ENCODE peak calls at places on chromosomes 16 and 17, in five cellular contexts. I, E, S, F and N are unnamed samples. For H3K9me3 and H3K36me3, the result is how much of the 10 kb centered on the place peaks cover.

GRCh38 chr17:39666231-39666600 is 1.1 kb downstream of the TCAP start:
- DNase-seq in I (no peak), E (no peak), S (no peak), F (no peak), N (no peak)

GRCh38 chr16:70433456-70434103 is 5.3 kb downstream of the ST3GAL2 start:
- DNase-seq in I (no peak), E (peak), S (peak), F (no peak), N (peak)

GRCh38 chr16:15608398-15609285 is 34.3 kb downstream of the MARF1 start:
- DNase-seq in I (no peak), E (no peak), S (no peak), F (no peak), N (no peak)

GRCh38 chr16:23842137-23842600 is 6.4 kb downstream of the PRKCB start:
- DNase-seq in I (no peak), E (no peak), S (no peak), F (no peak), N (no peak)

GRCh38 chr16:71409038-71409775 is 32.6 kb downstream of the TLE7 start:
- DNase-seq in I (no peak), E (no peak), S (no peak), F (no peak), N (no peak)

GRCh38 chr17:42779942-42780815 is at the start of gene WNK4:
- DNase-seq in I (no peak), E (no peak), S (no peak), F (no peak), N (no peak)

GRCh38 chr17:30472238-30472890 is 4.8 kb upstream of the GOSR1 start:
- DNase-seq in I (no peak), E (no peak), S (no peak), F (no peak), N (no peak)

GRCh38 chr16:5188318-5189025 is 90.9 kb upstream of the EEF2KMT start:
- DNase-seq in I (no peak), E (no peak), S (no peak), F (no peak), N (no peak)

GRCh38 chr17:75813081-75814020 is 28.7 kb downstream of the UNK start:
- DNase-seq in I (peak), E (no peak), S (no peak), F (no peak), N (no peak)
- H3K9me3 ChIP-seq in I (under half), E (under half), S (under half), F (under half), N (under half)

DNA sequence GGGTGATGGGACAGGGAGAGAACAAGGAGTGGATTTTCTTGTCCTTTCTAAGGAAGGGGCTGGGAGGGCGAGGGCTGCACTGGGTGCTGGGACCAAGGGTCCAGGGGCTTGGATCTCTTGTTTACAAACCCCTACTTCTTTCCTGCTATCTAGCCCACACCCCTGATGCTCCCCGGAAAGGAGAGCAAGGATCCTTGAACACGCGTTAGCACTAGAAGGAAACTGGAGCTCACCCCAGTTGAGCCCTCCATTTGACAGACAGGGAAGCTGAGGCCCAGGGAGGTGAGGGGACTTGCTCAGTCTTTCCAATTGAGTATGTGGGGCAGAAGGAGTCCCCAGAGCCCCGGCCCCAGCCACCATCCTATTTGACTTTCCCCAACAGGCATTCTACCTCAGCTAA is 4.6 kb upstream of the ITGAE start:
- DNase-seq in I (no peak), E (no peak), S (no peak), F (no peak), N (no peak)
- H3K27ac ChIP-seq in I (no peak), E (no peak), S (no peak), F (no peak), N (no peak)

GRCh38 chr17:75570034-75570676 is 17.4 kb upstream of the MYO15B start:
- DNase-seq in I (peak), E (no peak), S (no peak), F (no peak), N (no peak)
- H3K36me3 ChIP-seq in I (under half), E (under half), S (under half), F (half or more), N (under half)

GRCh38 chr17:74113326-74113725 is 90.2 kb upstream of the RPL38 start:
- DNase-seq in I (no peak), E (no peak), S (no peak), F (no peak), N (no peak)
- H3K9me3 ChIP-seq in I (under half), E (under half), S (under half), F (under half), N (under half)

GRCh38 chr17:9935408-9935807 is 30.3 kb upstream of the RCVRN start:
- DNase-seq in I (no peak), E (no peak), S (peak), F (no peak), N (no peak)

GRCh38 chr17:9934354-9934753 is 29.3 kb upstream of the RCVRN start:
- DNase-seq in I (no peak), E (no peak), S (no peak), F (no peak), N (no peak)

GRCh38 chr17:9937901-9938300 is 32.8 kb upstream of the RCVRN start:
- DNase-seq in I (no peak), E (no peak), S (no peak), F (no peak), N (no peak)

GRCh38 chr17:9937164-9937835 is 32.2 kb upstream of the RCVRN start:
- DNase-seq in I (no peak), E (peak), S (no peak), F (no peak), N (no peak)

DNA sequence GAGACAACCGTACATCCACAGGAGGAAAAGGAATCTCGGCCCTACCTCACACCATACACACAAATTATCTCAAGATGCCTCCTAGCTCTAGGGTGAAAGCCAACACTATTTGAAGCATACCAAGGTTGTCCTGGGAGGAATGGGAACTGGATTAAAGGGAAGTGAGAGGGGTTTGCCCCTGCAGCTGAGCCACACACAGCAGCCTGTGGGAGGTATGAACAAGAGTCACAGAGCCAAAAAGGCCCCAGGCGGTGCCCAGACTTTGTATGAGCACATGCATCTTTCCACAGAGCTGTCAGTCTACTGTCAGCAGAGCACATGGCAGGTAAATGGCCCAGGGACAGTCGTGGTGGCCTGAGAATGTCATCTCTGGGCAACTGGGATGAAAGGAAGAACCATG is 31.0 kb upstream of the RCVRN start:
- DNase-seq in I (no peak), E (no peak), S (no peak), F (no peak), N (no peak)
- H3K27ac ChIP-seq in I (no peak), E (no peak), S (no peak), F (no peak), N (no peak)

DNA sequence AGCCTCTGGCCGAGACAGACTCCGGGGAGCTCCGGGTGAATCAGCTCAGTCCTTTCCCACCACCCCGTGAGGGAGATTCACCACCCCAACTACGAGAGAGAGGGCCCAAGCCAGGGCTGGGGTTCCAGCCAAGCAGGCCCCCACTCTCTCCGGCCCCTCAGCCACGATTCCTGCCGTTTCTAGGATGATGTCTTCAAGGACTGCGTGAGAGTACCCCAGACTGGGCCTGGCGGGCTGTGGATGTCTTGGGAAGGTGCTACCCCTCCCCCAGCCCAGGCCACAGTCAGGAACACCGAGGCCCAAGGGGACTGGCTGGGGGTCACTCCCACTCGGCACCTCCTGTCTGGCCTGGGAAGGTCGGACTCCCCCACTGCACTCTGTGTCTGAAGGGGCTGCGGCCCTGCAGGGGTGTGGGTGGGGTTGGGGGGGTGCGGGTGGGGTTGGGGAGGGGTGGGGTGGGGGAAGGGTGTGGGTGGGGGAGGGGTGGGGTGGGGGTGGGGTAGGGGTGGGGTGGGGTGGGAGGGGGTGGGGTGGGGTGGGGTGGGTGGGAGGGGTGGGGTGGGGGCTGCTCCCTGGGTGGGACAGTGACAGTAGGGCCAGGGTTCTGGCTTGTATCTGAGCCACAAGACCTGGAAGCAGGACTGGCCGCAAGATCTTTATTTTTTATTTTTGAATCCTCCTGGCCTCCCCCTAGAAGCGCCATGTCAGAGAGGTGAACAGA is 21.8 kb upstream of the PABPN1L start:
- DNase-seq in I (no peak), E (no peak), S (no peak), F (no peak), N (no peak)
- H3K36me3 ChIP-seq in I (under half), E (under half), S (under half), F (under half), N (under half)